ENCODE peak calls at places on chromosomes 13 and 19, in seven cellular contexts. T is HCT116, Y is body of pancreas, S is Peyer's patch, B is suprapubic skin, V is mammary epithelial cell, O is breast epithelium. N is an unnamed sample.

GRCh38 chr13:44422755-44423643 is 49.4 kb downstream of the SERP2 start:
- DNase-seq in T (no peak), Y (peak), S (no peak), B (no peak), V (no peak), O (no peak), N (no peak)

GRCh38 chr19:34254552-34255432 is at the start of gene GARRE1:
- DNase-seq in T (no peak), Y (peak), S (no peak), B (no peak), V (no peak), O (no peak), N (peak)

GRCh38 chr13:42041017-42041683 is 7.3 kb upstream of the DGKH start:
- DNase-seq in T (peak), Y (peak), S (peak), B (peak), V (peak), O (peak), N (peak)

GRCh38 chr19:30742981-30743380 is 370.8 kb downstream of the ZNF536 start:
- DNase-seq in T (no peak), Y (no peak), S (no peak), B (no peak), V (no peak), O (no peak), N (no peak)

GRCh38 chr19:18865973-18866799 is 29.8 kb downstream of the CERS1 start:
- DNase-seq in T (no peak), Y (peak), S (peak), B (peak), V (peak), O (no peak), N (peak)

GRCh38 chr19:35048911-35049411 is 7.4 kb downstream of the HPN start:
- DNase-seq in T (no peak), Y (peak), S (no peak), B (no peak), V (no peak), O (no peak), N (no peak)

GRCh38 chr13:82766732-82767321 is 1115.4 kb downstream of the SLITRK1 start:
- DNase-seq in T (no peak), Y (no peak), S (no peak), B (no peak), V (no peak), O (no peak), N (no peak)

GRCh38 chr19:42059196-42059595 is 10.8 kb downstream of the GRIK5 start:
- DNase-seq in T (no peak), Y (no peak), S (no peak), B (no peak), V (no peak), O (no peak), N (no peak)

GRCh38 chr19:42290523-42291436 is 11.2 kb upstream of the PRR19 start:
- DNase-seq in T (no peak), Y (no peak), S (peak), B (peak), V (no peak), O (no peak), N (no peak)

GRCh38 chr13:37741536-37741935 is 128.0 kb downstream of the TRPC4 start:
- DNase-seq in T (no peak), Y (no peak), S (no peak), B (no peak), V (no peak), O (no peak), N (no peak)

GRCh38 chr13:45925151-45925550 is 73.6 kb upstream of the SIAH3 start:
- DNase-seq in T (no peak), Y (no peak), S (no peak), B (no peak), V (no peak), O (no peak), N (no peak)

GRCh38 chr13:27022571-27023311 is 148.9 kb downstream of the USP12 start:
- DNase-seq in T (no peak), Y (no peak), S (no peak), B (no peak), V (peak), O (no peak), N (no peak)

GRCh38 chr19:37309834-37310575 is 60.9 kb upstream of the ZNF527 start:
- DNase-seq in T (no peak), Y (no peak), S (no peak), B (no peak), V (no peak), O (no peak), N (no peak)
- TF ChIP-seq CTCF in T (peak), Y (no peak), S (no peak), B (no peak), V (no peak), O (no peak), N (no peak)

GRCh38 chr13:33261426-33262068 is 24.0 kb downstream of the STARD13 start:
- DNase-seq in T (no peak), Y (no peak), S (no peak), B (no peak), V (no peak), O (no peak), N (no peak)
- H3K27ac ChIP-seq in T (no peak), Y (peak), S (no peak), B (no peak), V (no peak), O (peak), N (peak)

GRCh38 chr13:54133721-54134120 is 1105.1 kb downstream of the OLFM4 start:
- DNase-seq in T (no peak), Y (no peak), S (no peak), B (no peak), V (no peak), O (no peak), N (no peak)
- TF ChIP-seq CTCF in T (no peak), Y (no peak), S (no peak), B (no peak), V (no peak), O (no peak), N (no peak)

GRCh38 chr13:47671762-47672161 is 329.3 kb downstream of the SUCLA2 start:
- DNase-seq in T (no peak), Y (no peak), S (no peak), B (no peak), V (no peak), O (no peak), N (no peak)
- H3K27ac ChIP-seq in T (no peak), Y (no peak), S (no peak), B (no peak), V (no peak), O (no peak), N (no peak)

GRCh38 chr19:46076031-46076880 is 35.5 kb upstream of the IGFL4 start:
- DNase-seq in T (no peak), Y (no peak), S (no peak), B (no peak), V (no peak), O (no peak), N (no peak)

GRCh38 chr19:46080561-46080960 is 39.8 kb upstream of the IGFL4 start:
- DNase-seq in T (no peak), Y (peak), S (no peak), B (no peak), V (peak), O (no peak), N (no peak)

GRCh38 chr19:46076951-46077814 is 36.4 kb upstream of the IGFL4 start:
- DNase-seq in T (peak), Y (peak), S (no peak), B (peak), V (peak), O (peak), N (peak)

GRCh38 chr19:46081928-46082727 is 41.3 kb upstream of the IGFL4 start:
- DNase-seq in T (peak), Y (peak), S (no peak), B (no peak), V (peak), O (no peak), N (peak)

GRCh38 chr19:46077815-46078167 is 37.0 kb upstream of the IGFL4 start:
- DNase-seq in T (no peak), Y (no peak), S (no peak), B (no peak), V (no peak), O (no peak), N (no peak)
- TF ChIP-seq CTCF in T (no peak), Y (no peak), S (no peak), B (no peak), V (no peak), O (no peak), N (peak)

DNA sequence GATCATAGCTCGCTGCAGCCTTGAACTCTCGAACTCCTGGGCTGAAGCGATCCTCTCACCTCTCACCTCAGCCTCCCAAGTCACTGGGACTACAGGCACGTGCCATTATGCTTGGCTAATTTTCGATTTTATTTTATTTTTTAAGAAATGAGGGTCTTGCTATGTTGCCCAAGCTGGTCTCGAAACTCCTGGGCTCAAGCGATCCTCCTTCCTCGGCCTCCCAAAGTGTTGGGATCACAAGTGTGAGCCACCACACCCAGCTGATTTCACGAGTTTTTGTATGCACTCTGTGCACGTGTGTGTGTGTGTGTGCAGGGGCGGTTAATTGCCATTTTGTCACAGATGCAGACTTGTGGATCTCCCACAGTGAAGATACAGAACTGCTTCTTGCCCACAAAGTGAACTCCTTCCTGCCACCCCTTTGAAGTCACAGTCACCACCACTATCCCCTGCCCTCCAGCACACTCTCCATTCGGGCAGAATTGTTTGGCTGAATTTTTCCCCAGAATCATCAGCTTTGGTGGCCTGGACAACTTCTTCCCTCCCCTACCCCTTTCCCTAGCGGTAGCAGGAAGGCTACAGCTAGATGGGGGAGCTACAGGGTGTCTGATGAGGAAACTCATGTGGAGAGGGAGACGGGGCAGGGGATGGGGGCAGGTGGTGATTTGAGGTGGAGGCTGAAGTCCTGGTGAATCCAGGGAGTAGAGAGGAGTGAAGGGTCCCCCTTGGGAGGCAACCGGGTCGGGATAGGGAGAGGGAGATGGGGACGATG is 59.6 kb downstream of the CELF5 start:
- DNase-seq in T (no peak), Y (no peak), S (no peak), B (no peak), V (no peak), O (no peak), N (no peak)
- H3K27ac ChIP-seq in T (peak), Y (peak), S (no peak), B (no peak), V (no peak), O (peak), N (peak)

GRCh38 chr13:53127378-53127777 is 98.8 kb downstream of the OLFM4 start:
- DNase-seq in T (no peak), Y (no peak), S (no peak), B (no peak), V (no peak), O (no peak), N (no peak)

GRCh38 chr13:53131361-53131760 is 102.7 kb downstream of the OLFM4 start:
- DNase-seq in T (no peak), Y (no peak), S (no peak), B (no peak), V (no peak), O (no peak), N (no peak)

GRCh38 chr13:53126803-53127202 is 98.2 kb downstream of the OLFM4 start:
- DNase-seq in T (no peak), Y (peak), S (no peak), B (no peak), V (no peak), O (no peak), N (no peak)

GRCh38 chr13:53124568-53125094 is 96.0 kb downstream of the OLFM4 start:
- DNase-seq in T (no peak), Y (no peak), S (no peak), B (no peak), V (no peak), O (no peak), N (no peak)

GRCh38 chr13:53129864-53130393 is 101.3 kb downstream of the OLFM4 start:
- DNase-seq in T (no peak), Y (no peak), S (no peak), B (no peak), V (no peak), O (no peak), N (no peak)
- TF ChIP-seq CTCF in T (no peak), Y (no peak), S (no peak), B (no peak), V (no peak), O (no peak), N (no peak)

N was measured in RWPE1.